ENCODE peak calls at places on chromosome 1, in six cellular contexts. P, H, N, J, G and Y are unnamed samples. For H3K27me3, the result is how much of the 10 kb centered on the place peaks cover.

GRCh38 chr1:27106561-27107323 is 48.2 kb downstream of the SLC9A1 start:
- DNase-seq in P (no peak), H (no peak), N (no peak), J (no peak), G (no peak), Y (peak)

GRCh38 chr1:76494807-76495206 is 372.5 kb upstream of the ST6GALNAC5 start:
- DNase-seq in P (no peak), H (peak), N (no peak), J (no peak), G (no peak), Y (no peak)

GRCh38 chr1:35850051-35850450 is 33.0 kb upstream of the AGO1 start:
- DNase-seq in P (no peak), H (peak), N (no peak), J (no peak), G (no peak), Y (no peak)

GRCh38 chr1:63261736-63262142 is 60.6 kb upstream of the FOXD3 start:
- DNase-seq in P (no peak), H (no peak), N (no peak), J (no peak), G (no peak), Y (peak)

GRCh38 chr1:27934818-27935549 is at the start of gene SMPDL3B:
- DNase-seq in P (peak), H (peak), N (peak), J (peak), G (peak), Y (no peak)

GRCh38 chr1:119541389-119541788 is 34.4 kb downstream of the HSD3B1 start:
- DNase-seq in P (no peak), H (no peak), N (no peak), J (no peak), G (no peak), Y (no peak)

GRCh38 chr1:68600049-68600661 is 103.3 kb upstream of the DEPDC1 start:
- DNase-seq in P (peak), H (peak), N (no peak), J (no peak), G (peak), Y (no peak)

GRCh38 chr1:34984435-34985062 is 598 bp downstream of the TMEM35B start:
- DNase-seq in P (peak), H (no peak), N (no peak), J (no peak), G (no peak), Y (peak)

GRCh38 chr1:212124891-212125582 is 89.5 kb downstream of the DTL start:
- DNase-seq in P (no peak), H (no peak), N (no peak), J (no peak), G (no peak), Y (peak)

GRCh38 chr1:166133857-166134256 is 32.9 kb downstream of the FAM78B start:
- DNase-seq in P (no peak), H (no peak), N (no peak), J (no peak), G (no peak), Y (no peak)

GRCh38 chr1:192700834-192701271 is 64.9 kb downstream of the RGS13 start:
- DNase-seq in P (no peak), H (no peak), N (no peak), J (no peak), G (peak), Y (no peak)

GRCh38 chr1:205456868-205457724 is 1.3 kb upstream of the BLACAT1 start:
- DNase-seq in P (peak), H (peak), N (no peak), J (no peak), G (no peak), Y (no peak)

GRCh38 chr1:97013904-97014303 is 292.3 kb downstream of the PTBP2 start:
- DNase-seq in P (no peak), H (no peak), N (no peak), J (no peak), G (no peak), Y (no peak)

GRCh38 chr1:97192872-97193572 is 471.4 kb downstream of the PTBP2 start:
- DNase-seq in P (no peak), H (no peak), N (peak), J (peak), G (peak), Y (no peak)

DNA sequence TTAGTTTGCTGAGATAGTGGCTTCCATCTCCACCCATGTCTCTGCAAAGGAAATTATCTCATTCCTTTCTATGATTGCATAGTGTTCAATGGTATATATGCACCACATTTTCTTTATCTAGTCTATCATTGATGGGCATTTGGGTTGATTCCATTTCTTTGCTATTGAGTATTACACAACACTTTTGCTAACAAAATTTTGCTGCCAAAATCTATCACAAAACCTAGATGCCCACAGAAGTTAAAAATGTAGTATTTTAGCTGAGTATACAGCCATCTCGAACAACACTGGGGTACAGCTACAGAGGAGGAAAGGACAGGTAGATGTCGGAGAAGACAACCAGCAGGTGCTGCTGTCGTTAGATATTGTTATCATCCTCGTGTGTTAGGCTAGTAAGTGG is 67.7 kb downstream of the LBR start:
- DNase-seq in P (no peak), H (no peak), N (no peak), J (no peak), G (no peak), Y (no peak)
- H3K27me3 ChIP-seq in P (under half), H (under half), N (under half), J (under half), G (under half), Y (under half)

GRCh38 chr1:160781129-160781808 is 14.7 kb upstream of the LY9 start:
- DNase-seq in P (no peak), H (no peak), N (peak), J (no peak), G (no peak), Y (no peak)

GRCh38 chr1:160780398-160780755 is 15.6 kb upstream of the LY9 start:
- DNase-seq in P (no peak), H (no peak), N (no peak), J (no peak), G (no peak), Y (no peak)

GRCh38 chr1:160777486-160778089 is 18.4 kb upstream of the LY9 start:
- DNase-seq in P (peak), H (peak), N (peak), J (no peak), G (peak), Y (peak)

GRCh38 chr1:160778976-160779375 is 17.0 kb upstream of the LY9 start:
- DNase-seq in P (no peak), H (no peak), N (no peak), J (no peak), G (no peak), Y (no peak)

GRCh38 chr1:160779662-160780397 is 16.1 kb upstream of the LY9 start:
- DNase-seq in P (peak), H (peak), N (no peak), J (no peak), G (peak), Y (peak)
- TF ChIP-seq POLR2AphosphoS5 in P (no peak), H (no peak), N (no peak), J (no peak), G (no peak), Y (no peak)

GRCh38 chr1:155052412-155053400 is 1.6 kb downstream of the ADAM15 start:
- DNase-seq in P (peak), H (peak), N (no peak), J (no peak), G (no peak), Y (peak)

GRCh38 chr1:155051777-155052398 is 772 bp downstream of the ADAM15 start:
- DNase-seq in P (peak), H (peak), N (peak), J (peak), G (no peak), Y (peak)

GRCh38 chr1:155050560-155051341 is at the start of gene ADAM15:
- DNase-seq in P (peak), H (peak), N (peak), J (peak), G (peak), Y (peak)

GRCh38 chr1:155051342-155051776 is 243 bp downstream of the ADAM15 start:
- DNase-seq in P (no peak), H (no peak), N (no peak), J (no peak), G (no peak), Y (no peak)

GRCh38 chr1:155053531-155054105 is 2.5 kb downstream of the ADAM15 start:
- DNase-seq in P (no peak), H (no peak), N (no peak), J (no peak), G (no peak), Y (no peak)
- H3K27ac ChIP-seq in P (no peak), H (no peak), N (no peak), J (no peak), G (no peak), Y (peak)

GRCh38 chr1:29017975-29018712 is 103.8 kb downstream of the EPB41 start:
- DNase-seq in P (no peak), H (no peak), N (no peak), J (no peak), G (no peak), Y (no peak)
- H3K27me3 ChIP-seq in P (under half), H (under half), N (under half), J (under half), G (under half), Y (under half)